ENCODE peak calls at places on chromosome 14, in six cellular contexts. I is IMR-90, S is hepatocyte, H is tibial artery, J is right atrium auricular region, T is lower lobe of right lung. V is an unnamed sample.

GRCh38 chr14:100605706-100606686 is 18.8 kb upstream of the BEGAIN start:
- DNase-seq in T (no peak), J (no peak), H (no peak), I (peak; percentile 18), S (no peak), V (peak; percentile 5)

GRCh38 chr14:49497725-49498348 is 88.3 kb downstream of the RPS29 start:
- DNase-seq in J (no peak), T (no peak), H (no peak), S (peak; percentile 85), I (peak; percentile 74), V (no peak)

GRCh38 chr14:51394804-51395203 is 154.8 kb downstream of the TMX1 start:
- DNase-seq in H (no peak), J (no peak), T (no peak), I (no peak), S (no peak), V (no peak)

GRCh38 chr14:105537580-105538474 is 11.4 kb downstream of the TMEM121 start:
- DNase-seq in I (no peak), J (no peak), T (peak; percentile 78), S (peak; percentile 32), H (no peak), V (no peak)

GRCh38 chr14:83638725-83639124 is 1891.2 kb upstream of the FLRT2 start:
- DNase-seq in I (no peak), S (no peak), T (no peak), J (no peak), H (no peak), V (no peak)

GRCh38 chr14:95270203-95270602 is 49.5 kb downstream of the CLMN start:
- DNase-seq in I (no peak), J (no peak), H (no peak), T (no peak), S (no peak), V (no peak)

GRCh38 chr14:100422556-100423420 is 99.6 kb downstream of the SLC25A47 start:
- DNase-seq in S (no peak), I (peak; percentile 49), H (no peak), J (no peak), T (no peak), V (no peak)

GRCh38 chr14:21999400-21999799 is 325.8 kb upstream of the OR4E1 start:
- DNase-seq in I (no peak), H (no peak), J (no peak), T (no peak), S (no peak), V (no peak)

GRCh38 chr14:95515080-95515489 is 1.4 kb downstream of the SYNE3 start:
- DNase-seq in H (peak; percentile 70), J (no peak), T (peak; percentile 63), I (no peak), S (peak; percentile 51), V (no peak)

GRCh38 chr14:64971452-64971889 is 665 bp downstream of the RAB15 start:
- DNase-seq in I (no peak), J (no peak), T (no peak), S (no peak), H (no peak), V (no peak)

GRCh38 chr14:77593501-77593911 is 22.9 kb downstream of the SPTLC2 start:
- DNase-seq in J (no peak), I (peak; percentile 60), H (no peak), S (no peak), T (no peak), V (no peak)

GRCh38 chr14:100524233-100524932 is 62.8 kb downstream of the BEGAIN start:
- DNase-seq in S (peak; percentile 3), I (no peak), H (no peak), T (no peak), J (no peak), V (no peak)

GRCh38 chr14:93234798-93235197 is 27.7 kb downstream of the UBR7 start:
- DNase-seq in T (no peak), H (no peak), J (no peak), S (no peak), I (peak; percentile 85), V (no peak)

GRCh38 chr14:92037989-92038388 is 1.9 kb downstream of the TRIP11 start:
- DNase-seq in I (peak; percentile 1), H (no peak), J (no peak), T (no peak), S (no peak), V (no peak)

GRCh38 chr14:23361320-23361719 is 3.7 kb downstream of the EFS start:
- DNase-seq in H (peak; percentile 53), J (no peak), S (no peak), T (no peak), I (peak; percentile 79), V (no peak)

GRCh38 chr14:100545359-100545758 is 41.9 kb downstream of the BEGAIN start:
- DNase-seq in J (no peak), I (no peak), S (no peak), T (no peak), H (no peak), V (no peak)

GRCh38 chr14:106840258-106840657 is 1313.9 kb downstream of the TMEM121 start:
- DNase-seq in S (no peak), H (no peak), J (no peak), T (no peak), I (no peak), V (no peak)

GRCh38 chr14:36556811-36557433 is 25.5 kb downstream of the NKX2-8 start:
- DNase-seq in S (peak; percentile 37), T (no peak), I (peak; percentile 7), J (no peak), H (no peak), V (no peak)

GRCh38 chr14:89348726-89349125 is 68.3 kb downstream of the FOXN3 start:
- DNase-seq in J (no peak), T (no peak), H (no peak), I (no peak), S (no peak), V (no peak)

GRCh38 chr14:68146812-68147211 is 327.2 kb downstream of the RAD51B start:
- DNase-seq in H (peak; percentile 38), S (peak; percentile 37), I (peak; percentile 96), T (no peak), J (no peak), V (peak; percentile 37)

GRCh38 chr14:55240526-55241178 is 30.6 kb upstream of the FBXO34 start:
- DNase-seq in S (peak; percentile 35), T (no peak), J (no peak), H (no peak), I (peak; percentile 89), V (peak; percentile 13)

GRCh38 chr14:55349565-55349964 is 62.1 kb downstream of the ATG14 start:
- DNase-seq in J (no peak), H (no peak), T (no peak), S (no peak), I (no peak), V (no peak)

GRCh38 chr14:97246648-97247047 is 449.5 kb downstream of the VRK1 start:
- DNase-seq in S (no peak), I (no peak), H (no peak), T (no peak), J (no peak), V (no peak)

GRCh38 chr14:104290756-104291122 is 152.4 kb downstream of the KIF26A start:
- DNase-seq in S (no peak), H (no peak), J (no peak), I (no peak), T (peak; percentile 33), V (peak; percentile 1)

GRCh38 chr14:104293231-104293841 is 154.9 kb downstream of the KIF26A start:
- DNase-seq in H (peak; percentile 10), S (no peak), I (no peak), J (no peak), T (peak; percentile 30), V (no peak)

GRCh38 chr14:104293851-104294627 is 155.7 kb downstream of the KIF26A start:
- DNase-seq in S (no peak), J (no peak), H (peak; percentile 10), T (peak; percentile 41), I (no peak), V (no peak)

GRCh38 chr14:104291123-104292000 is 153.0 kb downstream of the KIF26A start:
- DNase-seq in S (no peak), H (peak; percentile 3), J (no peak), T (peak; percentile 25), I (no peak), V (no peak)

GRCh38 chr14:104292084-104292970 is 153.9 kb downstream of the KIF26A start:
- DNase-seq in I (no peak), J (no peak), H (no peak), T (peak; percentile 36), S (no peak), V (no peak)
- H3K27ac ChIP-seq in I (no peak overlapping the region), J (no peak overlapping the region), H (no peak overlapping the region), T (no peak overlapping the region), S (no peak overlapping the region), V (no peak overlapping the region)

GRCh38 chr14:74954947-74955228 is 509 bp downstream of the PGF start:
- DNase-seq in H (no peak), T (no peak), J (no peak), I (no peak), S (no peak), V (no peak)
- H3K4me1 ChIP-seq in H (no peaks in the 10 kb centered on the region), T (peaks cover 14% of the 10 kb centered on the region), J (peaks cover 29% of the 10 kb centered on the region), I (peaks cover 13% of the 10 kb centered on the region), S (peaks cover 58% of the 10 kb centered on the region), V (peaks cover 3% of the 10 kb centered on the region)

GRCh38 chr14:75979641-75980422 is 2.0 kb downstream of the TGFB3 start:
- DNase-seq in I (no peak), J (no peak), H (peak; percentile 58), S (no peak), T (no peak), V (peak; percentile 54)

GRCh38 chr14:75980856-75981255 is 939 bp downstream of the TGFB3 start:
- DNase-seq in J (no peak), H (peak; percentile 36), I (no peak), T (no peak), S (no peak), V (no peak)

GRCh38 chr14:75978249-75978731 is 3.5 kb downstream of the TGFB3 start:
- DNase-seq in S (no peak), I (no peak), J (no peak), T (no peak), H (no peak), V (peak; percentile 23)

GRCh38 chr14:75977544-75977943 is 4.3 kb downstream of the TGFB3 start:
- DNase-seq in J (no peak), H (no peak), S (no peak), T (no peak), I (no peak), V (no peak)

GRCh38 chr14:75979071-75979571 is 2.7 kb downstream of the TGFB3 start:
- DNase-seq in J (no peak), I (peak; percentile 38), H (peak; percentile 43), S (peak; percentile 62), T (no peak), V (no peak)
- TF ChIP-seq CTCF in J (peak; percentile 60), I (peak; percentile 60), H (peak; percentile 60), S (peak; percentile 77), T (peak; percentile 38), V (peak; percentile 80)

DNA sequence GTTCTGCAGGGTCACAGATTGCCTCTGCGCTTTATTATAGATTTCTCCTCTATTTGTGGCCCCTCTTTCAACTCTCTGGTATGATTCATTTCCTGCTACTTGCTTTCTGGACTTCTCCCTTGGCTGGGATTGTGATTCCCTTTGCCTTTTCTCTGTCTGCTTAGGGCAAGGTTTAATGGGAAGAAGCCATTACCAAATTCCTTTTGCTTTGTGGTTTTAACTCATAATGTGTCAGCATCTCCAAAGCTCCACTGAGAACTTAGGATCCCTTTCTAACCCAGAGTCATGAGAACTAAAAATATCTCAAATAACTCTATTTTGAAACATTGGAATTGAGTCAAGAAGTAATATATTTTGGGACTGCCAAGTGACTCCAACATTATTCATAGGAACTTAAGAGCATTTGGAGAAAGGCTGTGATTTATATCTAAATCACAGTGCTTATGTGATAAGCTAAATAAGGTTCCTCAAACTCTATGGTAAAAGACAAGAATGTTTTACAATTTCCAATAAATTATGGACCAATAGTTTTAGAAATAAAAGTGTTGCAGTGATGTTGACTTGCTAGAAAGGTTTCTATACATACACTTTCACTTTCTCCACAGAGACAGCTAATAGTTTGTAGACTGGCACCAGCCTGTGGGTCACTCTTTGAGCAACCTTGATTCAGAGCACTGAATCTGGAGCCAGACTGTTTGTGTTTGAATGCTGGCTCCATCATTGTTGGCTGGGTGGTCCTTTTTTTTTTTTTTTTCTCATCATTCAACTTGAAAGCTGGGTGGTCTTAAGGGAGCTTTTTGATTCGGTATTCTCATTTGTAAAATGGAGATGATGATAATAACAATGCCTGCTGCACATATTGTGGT is 93.9 kb downstream of the DACT1 start:
- DNase-seq in S (no peak), H (no peak), J (no peak), I (peak; percentile 99), T (no peak), V (no peak)
- H3K27ac ChIP-seq in S (peak overlapping the region; percentile 6), H (peak overlapping the region; percentile 48), J (peak overlapping the region; percentile 35), I (peak overlapping the region; percentile 71), T (no peak overlapping the region), V (peak overlapping the region; percentile 62)

V was measured in gastrocnemius medialis.